ENCODE peak calls at places on chromosomes 6 and 20, in six cellular contexts. V is PC-3, H is M059J, O is T1000, W is skeletal muscle cell, J is tibial artery. A is an unnamed sample.

GRCh38 chr20:46119028-46119546 is 973 bp downstream of the CD40 start:
- DNase-seq in V (no peak), H (peak; percentile 18), O (no peak), W (no peak), J (peak; percentile 58), A (no peak)

GRCh38 chr6:143222310-143222709 is 161.6 kb downstream of the AIG1 start:
- DNase-seq in V (no peak), H (no peak), O (no peak), W (no peak), J (no peak), A (no peak)

GRCh38 chr20:41138527-41139226 is 1.3 kb downstream of the PLCG1 start:
- DNase-seq in V (no peak), H (peak; percentile 30), O (no peak), W (no peak), J (peak; percentile 67), A (no peak)

GRCh38 chr6:7145269-7146078 is 37.7 kb downstream of the RREB1 start:
- DNase-seq in V (peak; percentile 76), H (no peak), O (no peak), W (no peak), J (no peak), A (no peak)

GRCh38 chr6:167045828-167046580 is 46.8 kb downstream of the CEP43 start:
- DNase-seq in V (peak; percentile 43), H (no peak), O (no peak), W (no peak), J (no peak), A (no peak)

GRCh38 chr6:70270287-70271005 is 32.4 kb downstream of the COL9A1 start:
- DNase-seq in V (peak; percentile 38), H (no peak), O (no peak), W (no peak), J (no peak), A (no peak)

GRCh38 chr6:167996424-167997199 is 859 bp upstream of the KIF25 start:
- DNase-seq in V (no peak), H (no peak), O (no peak), W (no peak), J (peak; percentile 56), A (no peak)

GRCh38 chr6:15431762-15432495 is 186.1 kb downstream of the JARID2 start:
- DNase-seq in V (peak; percentile 61), H (peak; percentile 92), O (no peak), W (no peak), J (no peak), A (no peak)

GRCh38 chr20:19975901-19976300 is 41.3 kb upstream of the NAA20 start:
- DNase-seq in V (peak; percentile 45), H (peak; percentile 62), O (no peak), W (no peak), J (no peak), A (no peak)

GRCh38 chr20:56985286-56985685 is 281.2 kb downstream of the BMP7 start:
- DNase-seq in V (peak; percentile 89), H (peak; percentile 78), O (no peak), W (no peak), J (no peak), A (no peak)

GRCh38 chr20:15887387-15887786 is 685.9 kb downstream of the KIF16B start:
- DNase-seq in V (no peak), H (no peak), O (no peak), W (no peak), J (no peak), A (no peak)

GRCh38 chr6:157864185-157864761 is 41.2 kb downstream of the SNX9 start:
- DNase-seq in V (no peak), H (no peak), O (no peak), W (no peak), J (no peak), A (no peak)

GRCh38 chr20:57330998-57331397 is 1.4 kb downstream of the SPO11 start:
- DNase-seq in V (no peak), H (no peak), O (no peak), W (no peak), J (no peak), A (no peak)

GRCh38 chr6:52576392-52577021 is 353 bp downstream of the TRAM2 start:
- DNase-seq in V (peak; percentile 69), H (peak; percentile 87), O (peak; percentile 75), W (no peak), J (peak; percentile 84), A (no peak)

GRCh38 chr6:153117986-153118886 is 12.8 kb downstream of the RGS17 start:
- DNase-seq in V (peak; percentile 75), H (peak; percentile 80), O (no peak), W (peak; percentile 31), J (no peak), A (no peak)

GRCh38 chr20:48187891-48188290 is 402.6 kb upstream of the SULF2 start:
- DNase-seq in V (no peak), H (peak; percentile 89), O (no peak), W (no peak), J (no peak), A (peak; percentile 54)

GRCh38 chr20:6008254-6008653 is 45.6 kb downstream of the LRRN4 start:
- DNase-seq in V (peak; percentile 92), H (peak; percentile 89), O (no peak), W (peak; percentile 90), J (peak; percentile 83), A (peak; percentile 86)

GRCh38 chr6:134249759-134250602 is 67.9 kb downstream of the SGK1 start:
- DNase-seq in V (no peak), H (peak; percentile 41), O (no peak), W (peak; percentile 19), J (no peak), A (no peak)

GRCh38 chr6:44077201-44077946 is 49.9 kb downstream of the MRPL14 start:
- DNase-seq in V (no peak), H (no peak), O (no peak), W (no peak), J (no peak), A (no peak)

GRCh38 chr6:133555726-133556125 is 314.6 kb downstream of the EYA4 start:
- DNase-seq in V (no peak), H (peak; percentile 21), O (no peak), W (no peak), J (no peak), A (no peak)

GRCh38 chr6:126087456-126087855 is 101.1 kb downstream of the TRMT11 start:
- DNase-seq in V (no peak), H (no peak), O (no peak), W (no peak), J (no peak), A (no peak)

GRCh38 chr6:137731960-137732616 is 135.0 kb upstream of the TNFAIP3 start:
- DNase-seq in V (peak; percentile 86), H (peak; percentile 46), O (no peak), W (peak; percentile 77), J (no peak), A (no peak)